ENCODE peak calls at places on chromosomes 5 and 9, in five cellular contexts. S is heart right ventricle; I is left cardiac atrium; W is stimulated activated effector memory CD8-positive, alpha-beta T cell treated with anti-CD3 and anti-CD28 coated beads, Interleukin-12 subunit alpha, Interleukin-12 subunit beta, amount 100 ng/mL, for 72 hours; X is stimulated activated naive B cell treated with anti-CD40 and anti-IgM and Interleukin-4, amounts not matched to agents 10 μg/mL and 1 μg/mL and 100 μg/mL, for 72 hours. V is an unnamed sample.

GRCh38 chr9:97906236-97906831 is 16.0 kb downstream of the TRMO start:
- ATAC-seq in S (peak; percentile 76), I (peak; percentile 91), W (peak; percentile 42), X (peak; percentile 65), V (no peak)

GRCh38 chr5:126373621-126374416 is 49.4 kb upstream of the GRAMD2B start:
- ATAC-seq in S (no peak), I (no peak), W (peak; percentile 87), X (peak; percentile 31), V (peak; percentile 49)

GRCh38 chr5:139299477-139299876 is 5.9 kb downstream of the MATR3 start:
- ATAC-seq in S (no peak), I (no peak), W (peak; percentile 81), X (no peak), V (no peak)

GRCh38 chr9:31210982-31211570 is 1173.4 kb upstream of the ACO1 start:
- ATAC-seq in S (no peak), I (no peak), W (peak; percentile 44), X (peak; percentile 92), V (peak; percentile 82)

GRCh38 chr5:115379622-115380344 is 83.3 kb upstream of the CCDC112 start:
- ATAC-seq in S (no peak), I (no peak), W (peak; percentile 74), X (no peak), V (peak; percentile 74)

GRCh38 chr5:81486711-81487110 is 92.8 kb upstream of the ACOT12 start:
- ATAC-seq in S (no peak), I (no peak), W (no peak), X (no peak), V (no peak)

GRCh38 chr9:27844797-27845196 is 271.5 kb upstream of the C9orf72 start:
- ATAC-seq in S (no peak), I (no peak), W (no peak), X (no peak), V (no peak)

GRCh38 chr9:35863583-35863982 is 6.6 kb downstream of the OR13J1 start:
- ATAC-seq in S (no peak), I (no peak), W (no peak), X (no peak), V (no peak)

GRCh38 chr5:87210743-87211142 is 56.9 kb upstream of the RASA1 start:
- ATAC-seq in S (no peak), I (no peak), W (no peak), X (no peak), V (no peak)

GRCh38 chr5:98187945-98188344 is 585.5 kb upstream of the RGMB start:
- ATAC-seq in S (no peak), I (no peak), W (no peak), X (no peak), V (no peak)

GRCh38 chr5:154078305-154078704 is 39.5 kb downstream of the MFAP3 start:
- ATAC-seq in S (no peak), I (no peak), W (no peak), X (no peak), V (no peak)

GRCh38 chr9:131185924-131186323 is 60.5 kb downstream of the NUP214 start:
- ATAC-seq in S (peak; percentile 70), I (no peak), W (no peak), X (no peak), V (no peak)

GRCh38 chr5:116360008-116360853 is 214.4 kb downstream of the SEMA6A start:
- ATAC-seq in S (peak; percentile 87), I (peak; percentile 75), W (no peak), X (no peak), V (no peak)

GRCh38 chr9:105088088-105088487 is 156.4 kb upstream of the SLC44A1 start:
- ATAC-seq in S (no peak), I (no peak), W (no peak), X (no peak), V (no peak)

GRCh38 chr5:159310492-159310891 is 19.8 kb downstream of the IL12B start:
- ATAC-seq in S (no peak), I (no peak), W (no peak), X (peak; percentile 93), V (peak; percentile 91)

GRCh38 chr5:68251386-68251785 is 35.8 kb downstream of the PIK3R1 start:
- ATAC-seq in S (peak; percentile 41), I (no peak), W (peak; percentile 82), X (peak; percentile 86), V (no peak)

GRCh38 chr5:13640270-13640669 is 304.2 kb downstream of the DNAH5 start:
- ATAC-seq in S (no peak), I (no peak), W (no peak), X (no peak), V (no peak)

GRCh38 chr5:58499951-58500350 is 8.7 kb downstream of the GAPT start:
- ATAC-seq in S (no peak), I (no peak), W (no peak), X (peak; percentile 76), V (peak; percentile 62)

GRCh38 chr5:65041296-65042158 is 272.8 kb downstream of the CWC27 start:
- ATAC-seq in S (peak; percentile 20), I (no peak), W (peak; percentile 36), X (peak; percentile 75), V (no peak)

GRCh38 chr5:10789726-10790125 is 28.7 kb upstream of the DAP start:
- ATAC-seq in S (peak; percentile 49), I (no peak), W (no peak), X (no peak), V (no peak)

GRCh38 chr9:119020730-119021333 is 348.4 kb downstream of the BRINP1 start:
- ATAC-seq in S (no peak), I (no peak), W (no peak), X (no peak), V (no peak)

GRCh38 chr5:76332102-76332501 is 71.0 kb upstream of the IQGAP2 start:
- ATAC-seq in S (no peak), I (no peak), W (no peak), X (no peak), V (no peak)

GRCh38 chr5:1672396-1672795 is 127.2 kb downstream of the MRPL36 start:
- ATAC-seq in S (no peak), I (no peak), W (no peak), X (no peak), V (no peak)

GRCh38 chr5:143557992-143558506 is 154.6 kb upstream of the NR3C1 start:
- ATAC-seq in S (no peak), I (no peak), W (peak; percentile 83), X (peak; percentile 22), V (no peak)

GRCh38 chr9:137391411-137391754 is 31.6 kb downstream of the EXD3 start:
- ATAC-seq in S (peak; percentile 77), I (peak; percentile 45), W (no peak), X (no peak), V (no peak)

GRCh38 chr5:162796507-162796906 is 640.9 kb upstream of the CCNG1 start:
- ATAC-seq in S (no peak), I (no peak), W (no peak), X (no peak), V (no peak)

GRCh38 chr9:36543916-36544315 is 28.8 kb upstream of the MELK start:
- ATAC-seq in S (no peak), I (peak; percentile 71), W (no peak), X (no peak), V (no peak)

GRCh38 chr9:110604101-110604710 is 24.7 kb upstream of the SVEP1 start:
- ATAC-seq in S (no peak), I (no peak), W (no peak), X (peak; percentile 74), V (no peak)

GRCh38 chr5:153974813-153975163 is 63.9 kb downstream of the FAM114A2 start:
- ATAC-seq in S (peak; percentile 37), I (no peak), W (peak; percentile 43), X (peak; percentile 12), V (no peak)